ENCODE peak calls at places on chromosomes 7 and 10, in eight cellular contexts. D is left ventricle myocardium inferior; N is neural progenitor cell; A is EL; C is NCI-H146; G is mammary epithelial cell; W is CD4-positive, alpha-beta memory T cell; P is stimulated activated naive B cell treated with anti-CD40 and anti-IgM and Interleukin-4, amounts not matched to agents 10 μg/mL and 1 μg/mL and 100 μg/mL, for 72 hours. S is an unnamed sample.

GRCh38 chr7:48441848-48442492 is 270.7 kb downstream of the ABCA13 start:
- DNase-seq in G (no peak), W (no peak), P (no peak), A (no peak), N (no peak), C (no peak), D (no peak), S (no peak)

GRCh38 chr10:131822694-131823245 is 78.0 kb upstream of the PPP2R2D start:
- DNase-seq in C (no peak), G (no peak), W (no peak), D (no peak), N (no peak), P (no peak), A (no peak), S (no peak)

GRCh38 chr10:74029943-74030342 is 32.0 kb downstream of the VCL start:
- DNase-seq in N (no peak), C (no peak), G (no peak), A (no peak), W (no peak), P (no peak), D (no peak), S (no peak)

GRCh38 chr10:109961181-109962001 is 38.1 kb upstream of the XPNPEP1 start:
- DNase-seq in W (no peak), N (no peak), D (no peak), P (no peak), C (peak), A (peak), G (peak), S (peak)

GRCh38 chr10:53808677-53809076 is 992.4 kb downstream of the PCDH15 start:
- DNase-seq in A (no peak), N (no peak), P (no peak), C (no peak), D (no peak), W (no peak), G (no peak), S (no peak)

GRCh38 chr7:43824963-43825362 is 44.4 kb downstream of the MRPS24 start:
- DNase-seq in A (no peak), W (no peak), N (no peak), D (no peak), C (no peak), P (no peak), G (no peak), S (peak)

GRCh38 chr10:111076682-111077661 is at the start of gene ADRA2A:
- DNase-seq in D (peak), W (peak), A (peak), P (peak), N (peak), G (peak), C (peak), S (peak)

GRCh38 chr7:48298779-48299178 is 127.5 kb downstream of the ABCA13 start:
- DNase-seq in G (peak), N (no peak), D (no peak), P (no peak), A (peak), C (no peak), W (no peak), S (peak)

GRCh38 chr10:69004821-69005220 is 16.2 kb downstream of the KIFBP start:
- DNase-seq in G (no peak), D (no peak), C (no peak), A (peak), N (peak), W (peak), P (no peak), S (peak)

GRCh38 chr10:130769146-130770017 is 542.1 kb downstream of the TCERG1L start:
- DNase-seq in G (no peak), W (no peak), N (no peak), P (no peak), D (no peak), C (no peak), A (no peak), S (no peak)

GRCh38 chr10:200405-200804 is 65.2 kb downstream of the ZMYND11 start:
- DNase-seq in P (no peak), A (peak), C (no peak), G (no peak), W (no peak), D (no peak), N (no peak), S (peak)